ENCODE peak calls at places on chromosomes 2 and 18, in ten cellular contexts. R, X, N, H, E, M, D, Y, L and K are unnamed samples.

GRCh38 chr18:46794607-46795006 is 37.8 kb upstream of the ST8SIA5 start:
- DNase-seq in Y (no peak), N (no peak), D (no peak), X (no peak), H (no peak), M (no peak), R (no peak), L (no peak), E (no peak), K (no peak)

GRCh38 chr2:228867406-228867805 is 403.7 kb downstream of the PID1 start:
- DNase-seq in M (no peak), X (no peak), N (no peak), E (no peak), H (no peak), D (no peak), R (no peak), Y (no peak), L (no peak), K (no peak)

GRCh38 chr2:67526283-67526682 is 129.2 kb downstream of the ETAA1 start:
- DNase-seq in D (no peak), Y (no peak), H (no peak), L (peak), X (peak), R (peak), E (no peak), N (peak), M (no peak), K (no peak)

GRCh38 chr2:203431391-203432185 is 103.4 kb downstream of the ABI2 start:
- DNase-seq in M (no peak), L (no peak), D (no peak), Y (no peak), X (peak), E (no peak), N (no peak), R (no peak), H (no peak), K (no peak)

GRCh38 chr18:30106356-30106755 is 936.2 kb downstream of the DSC3 start:
- DNase-seq in R (no peak), X (no peak), N (no peak), M (no peak), Y (peak), L (no peak), H (no peak), E (no peak), D (no peak), K (peak)

GRCh38 chr2:61328707-61329251 is 142.1 kb downstream of the USP34 start:
- DNase-seq in X (no peak), D (no peak), R (peak), N (peak), M (no peak), L (no peak), H (peak), Y (peak), E (no peak), K (no peak)

GRCh38 chr2:159292157-159292556 is 5.7 kb upstream of the WDSUB1 start:
- DNase-seq in X (no peak), E (peak), H (no peak), L (no peak), Y (no peak), M (no peak), R (no peak), D (no peak), N (no peak), K (no peak)

GRCh38 chr2:235983016-235983415 is 185.2 kb downstream of the GBX2 start:
- DNase-seq in R (no peak), D (no peak), L (no peak), E (no peak), H (no peak), X (no peak), Y (no peak), M (no peak), N (no peak), K (no peak)

GRCh38 chr2:74493546-74493945 is 5.9 kb downstream of the LBX2 start:
- DNase-seq in M (no peak), Y (no peak), N (no peak), E (no peak), X (no peak), L (no peak), R (no peak), H (no peak), D (no peak), K (no peak)

GRCh38 chr2:18987592-18988073 is 370.8 kb downstream of the OSR1 start:
- DNase-seq in D (peak), E (peak), M (no peak), X (peak), H (no peak), N (peak), L (peak), R (peak), Y (peak), K (peak)

GRCh38 chr2:185567940-185568339 is 170.7 kb upstream of the FSIP2 start:
- DNase-seq in X (no peak), L (no peak), R (no peak), H (no peak), N (no peak), Y (no peak), D (no peak), M (no peak), E (no peak), K (no peak)

GRCh38 chr2:197309369-197310231 is 980 bp downstream of the ANKRD44 start:
- DNase-seq in Y (peak), X (no peak), M (peak), N (no peak), L (no peak), E (peak), D (peak), R (no peak), H (no peak), K (no peak)

GRCh38 chr18:70421471-70421870 is 132.6 kb downstream of the SOCS6 start:
- DNase-seq in L (no peak), N (no peak), X (no peak), M (no peak), H (no peak), R (no peak), Y (peak), D (no peak), E (no peak), K (peak)

GRCh38 chr18:63730788-63731187 is 28.0 kb downstream of the SERPINB11 start:
- DNase-seq in L (no peak), N (no peak), Y (no peak), E (no peak), R (no peak), X (peak), H (no peak), D (no peak), M (no peak), K (no peak)

GRCh38 chr2:15693926-15694588 is 102.4 kb downstream of the DDX1 start:
- DNase-seq in N (no peak), R (no peak), H (no peak), E (no peak), L (no peak), D (no peak), M (no peak), Y (no peak), X (no peak), K (no peak)